ENCODE peak calls at places on chromosomes 16 and 17, in five cellular contexts. B is stimulated activated CD4-positive, alpha-beta T cell treated with anti-CD3 and anti-CD28 coated beads, Interleukin-4, amount 100 ng/mL, for 4 hours; H is HL-60; G is astrocyte of the spinal cord; P is HFFc6. N is an unnamed sample.

GRCh38 chr17:47949951-47950350 is 7.7 kb downstream of the PRR15L start:
- DNase-seq in B (no peak), H (peak; percentile 47), G (no peak), P (no peak), N (no peak)

GRCh38 chr16:81410643-81411235 is 33.9 kb upstream of the CMIP start:
- DNase-seq in B (no peak), H (no peak), G (no peak), P (no peak), N (no peak)

GRCh38 chr16:89320717-89321501 is 103.4 kb downstream of the ZNF778 start:
- DNase-seq in B (no peak), H (no peak), G (peak; percentile 59), P (no peak), N (no peak)

GRCh38 chr17:2303278-2304188 is at the start of the genes SMG6 and SRR:
- DNase-seq in B (peak; percentile 93), H (peak; percentile 81), G (peak; percentile 92), P (peak; percentile 82), N (peak; percentile 49)

GRCh38 chr17:15220785-15221184 is 44.3 kb downstream of the PMP22 start:
- DNase-seq in B (no peak), H (no peak), G (no peak), P (no peak), N (no peak)

GRCh38 chr16:64392456-64392855 is 729.4 kb downstream of the CDH11 start:
- DNase-seq in B (no peak), H (no peak), G (no peak), P (no peak), N (no peak)

GRCh38 chr17:73841431-73842060 is 197.3 kb upstream of the SDK2 start:
- DNase-seq in B (no peak), H (no peak), G (no peak), P (no peak), N (no peak)

GRCh38 chr17:81715872-81716673 is 4.0 kb downstream of the SLC25A10 start:
- DNase-seq in B (no peak), H (no peak), G (no peak), P (no peak), N (no peak)

GRCh38 chr17:82263641-82264040 is 9.9 kb downstream of the CSNK1D start:
- DNase-seq in B (no peak), H (no peak), G (no peak), P (no peak), N (no peak)

GRCh38 chr16:57629516-57630401 is 1.3 kb downstream of the ADGRG1 start:
- DNase-seq in B (no peak), H (no peak), G (no peak), P (no peak), N (no peak)

GRCh38 chr16:1101133-1101532 is 5.1 kb upstream of the C1QTNF8 start:
- DNase-seq in B (no peak), H (no peak), G (no peak), P (no peak), N (no peak)

GRCh38 chr17:61470530-61471136 is 18.4 kb downstream of the TBX4 start:
- DNase-seq in B (no peak), H (no peak), G (no peak), P (no peak), N (no peak)

GRCh38 chr17:9020824-9021157 is 519 bp upstream of the NTN1 start:
- DNase-seq in B (no peak), H (no peak), G (no peak), P (no peak), N (no peak)

N was measured in AML-193.